ENCODE peak calls at places on chromosomes 5 and 9, in seven cellular contexts. M is astrocyte of the cerebellum, X is AG04449, I is EH, G is NCI-H510A treated with DMSO at 0.1 percent for 48 hours, O is T follicular helper cell, U is mucosa of gallbladder. S is an unnamed sample.

GRCh38 chr5:179331591-179331990 is 13.7 kb downstream of the ADAMTS2 start:
- DNase-seq in U (no peak), X (no peak), G (no peak), I (no peak), O (no peak), M (no peak), S (no peak)

GRCh38 chr5:1668141-1668721 is 131.4 kb downstream of the MRPL36 start:
- DNase-seq in M (no peak), I (no peak), G (no peak), O (no peak), U (no peak), X (no peak), S (no peak)

GRCh38 chr5:38831909-38832308 is 13.9 kb upstream of the OSMR start:
- DNase-seq in X (no peak), G (no peak), U (no peak), O (no peak), I (peak; percentile 60), M (no peak), S (peak; percentile 60)

GRCh38 chr9:132472199-132472598 is 62.2 kb downstream of the CFAP77 start:
- DNase-seq in M (no peak), O (no peak), G (peak; percentile 98), I (no peak), U (no peak), X (no peak), S (no peak)

GRCh38 chr9:34010979-34011378 is 37.7 kb downstream of the UBAP2 start:
- DNase-seq in O (no peak), U (no peak), X (no peak), M (no peak), I (peak; percentile 17), G (peak; percentile 4), S (peak; percentile 39)

GRCh38 chr5:134028496-134028895 is 23.7 kb upstream of the VDAC1 start:
- DNase-seq in M (no peak), O (no peak), X (no peak), U (no peak), I (peak; percentile 7), G (no peak), S (peak; percentile 76)

GRCh38 chr5:15933481-15934207 is 245.9 kb downstream of the MARCHF11 start:
- DNase-seq in G (no peak), O (no peak), M (no peak), I (no peak), X (no peak), U (no peak), S (no peak)

GRCh38 chr5:115589043-115589442 is 13.2 kb downstream of the TICAM2 start:
- DNase-seq in G (no peak), U (no peak), M (no peak), O (no peak), I (no peak), X (no peak), S (no peak)

GRCh38 chr5:157747766-157748700 is 4.5 kb downstream of the LSM11 start:
- DNase-seq in G (no peak), I (peak; percentile 44), O (no peak), X (no peak), M (no peak), U (no peak), S (peak; percentile 36)

GRCh38 chr5:96844476-96844990 is 31.8 kb upstream of the ERAP2 start:
- DNase-seq in M (peak; percentile 70), X (no peak), U (no peak), G (no peak), O (no peak), I (peak; percentile 69), S (peak; percentile 33)

GRCh38 chr5:95822408-95823240 is at the start of gene GLRX:
- DNase-seq in M (peak; percentile 66), X (peak; percentile 86), O (peak; percentile 46), U (peak; percentile 83), G (peak; percentile 47), I (peak; percentile 93), S (peak; percentile 97)

GRCh38 chr5:102561894-102562760 is 63.3 kb upstream of the SLCO6A1 start:
- DNase-seq in O (no peak), I (peak; percentile 28), U (no peak), G (no peak), M (no peak), X (no peak), S (peak; percentile 48)

GRCh38 chr5:149294872-149295829 is 23.5 kb downstream of the AFAP1L1 start:
- DNase-seq in M (no peak), O (no peak), X (no peak), U (no peak), G (no peak), I (no peak), S (no peak)

GRCh38 chr5:92637960-92638359 is 943.1 kb downstream of the NR2F1-AS1 start:
- DNase-seq in U (no peak), I (no peak), M (no peak), X (no peak), O (no peak), G (no peak), S (no peak)

GRCh38 chr5:152105085-152105484 is 180.4 kb upstream of the GLRA1 start:
- DNase-seq in U (no peak), G (no peak), I (no peak), X (no peak), O (no peak), M (no peak), S (no peak)

GRCh38 chr9:89364664-89365531 is 46.6 kb downstream of the SECISBP2 start:
- DNase-seq in X (no peak), O (no peak), I (no peak), U (no peak), G (no peak), M (no peak), S (no peak)

GRCh38 chr5:24642022-24642421 is 2.8 kb downstream of the CDH10 start:
- DNase-seq in X (no peak), M (peak; percentile 1), G (peak; percentile 23), I (peak; percentile 8), O (no peak), U (no peak), S (peak; percentile 62)

GRCh38 chr9:7363777-7364477 is 435.7 kb downstream of the DMAC1 start:
- DNase-seq in G (no peak), I (no peak), X (no peak), U (no peak), M (no peak), O (no peak), S (no peak)

GRCh38 chr9:127004946-127005769 is 90.6 kb downstream of the RALGPS1 start:
- DNase-seq in O (peak; percentile 18), M (peak; percentile 46), G (no peak), I (peak; percentile 19), U (no peak), X (no peak), S (peak; percentile 57)